ENCODE peak calls at places on chromosome 18, in five cellular contexts. One of them, this sample, is unnamed.

GRCh38 chr18:70124139-70124538 is 81.3 kb downstream of the RTTN start:
- DNase-seq in trophoblast cell: no peak
- DNase-seq in H9: no peak
- DNase-seq in neuronal stem cell: no peak
- DNase-seq in H1: no peak
- DNase-seq in this sample: no peak

GRCh38 chr18:23053756-23054457 is 81.4 kb upstream of the CABLES1 start:
- DNase-seq in trophoblast cell: peak; percentile 73
- DNase-seq in H9: peak; percentile 87
- DNase-seq in neuronal stem cell: peak; percentile 40
- DNase-seq in H1: peak; percentile 39
- DNase-seq in this sample: peak; percentile 75

GRCh38 chr18:23864620-23865019 is 149.9 kb upstream of the TTC39C start:
- DNase-seq in trophoblast cell: peak; percentile 33
- DNase-seq in neuronal stem cell: no peak
- DNase-seq in H1: no peak
- DNase-seq in H9: no peak
- DNase-seq in this sample: no peak

GRCh38 chr18:46460754-46461153 is 196.3 kb downstream of the LOXHD1 start:
- DNase-seq in H9: no peak
- DNase-seq in neuronal stem cell: no peak
- DNase-seq in trophoblast cell: no peak
- DNase-seq in H1: no peak
- DNase-seq in this sample: no peak

GRCh38 chr18:44887227-44887631 is 206.5 kb downstream of the SETBP1 start:
- DNase-seq in trophoblast cell: peak; percentile 40
- DNase-seq in neuronal stem cell: no peak
- DNase-seq in H1: no peak
- DNase-seq in H9: no peak
- DNase-seq in this sample: peak; percentile 62

GRCh38 chr18:9101730-9102390 is 639 bp upstream of the NDUFV2 start:
- DNase-seq in neuronal stem cell: no peak
- DNase-seq in H1: no peak
- DNase-seq in trophoblast cell: peak; percentile 87
- DNase-seq in H9: no peak
- DNase-seq in this sample: peak; percentile 85

GRCh38 chr18:75230210-75231052 is 19.8 kb downstream of the TSHZ1 start:
- DNase-seq in trophoblast cell: no peak
- DNase-seq in H1: no peak
- DNase-seq in neuronal stem cell: no peak
- DNase-seq in H9: no peak
- DNase-seq in this sample: no peak

GRCh38 chr18:23133860-23134779 is 1.2 kb upstream of the CABLES1 start:
- DNase-seq in neuronal stem cell: no peak
- DNase-seq in H9: peak; percentile 95
- DNase-seq in trophoblast cell: peak; percentile 92
- DNase-seq in H1: peak; percentile 63
- DNase-seq in this sample: no peak

GRCh38 chr18:45518770-45519169 is 96.5 kb upstream of the SLC14A2 start:
- DNase-seq in trophoblast cell: no peak
- DNase-seq in neuronal stem cell: no peak
- DNase-seq in H1: no peak
- DNase-seq in H9: no peak
- DNase-seq in this sample: no peak

GRCh38 chr18:35695803-35696202 is 114.3 kb downstream of the GALNT1 start:
- DNase-seq in neuronal stem cell: no peak
- DNase-seq in H9: no peak
- DNase-seq in H1: no peak
- DNase-seq in trophoblast cell: no peak
- DNase-seq in this sample: no peak

GRCh38 chr18:62957885-62958472 is 242.6 kb downstream of the PHLPP1 start:
- DNase-seq in trophoblast cell: peak; percentile 71
- DNase-seq in neuronal stem cell: peak; percentile 29
- DNase-seq in H1: peak; percentile 15
- DNase-seq in H9: peak; percentile 71
- DNase-seq in this sample: peak; percentile 56

GRCh38 chr18:50527636-50528307 is 32.1 kb upstream of the MAPK4 start:
- DNase-seq in neuronal stem cell: no peak
- DNase-seq in H9: no peak
- DNase-seq in trophoblast cell: no peak
- DNase-seq in H1: no peak
- DNase-seq in this sample: no peak

GRCh38 chr18:47345996-47346395 is 94.5 kb upstream of the SKOR2 start:
- DNase-seq in trophoblast cell: no peak
- DNase-seq in H9: no peak
- DNase-seq in neuronal stem cell: no peak
- DNase-seq in H1: no peak
- DNase-seq in this sample: no peak

GRCh38 chr18:22332590-22332989 is 85.1 kb downstream of the CTAGE1 start:
- DNase-seq in H9: peak; percentile 82
- DNase-seq in neuronal stem cell: no peak
- DNase-seq in H1: peak; percentile 21
- DNase-seq in trophoblast cell: no peak
- DNase-seq in this sample: no peak

GRCh38 chr18:944440-944839 is 39.8 kb downstream of the ADCYAP1 start:
- DNase-seq in H1: no peak
- DNase-seq in H9: no peak
- DNase-seq in neuronal stem cell: no peak
- DNase-seq in trophoblast cell: no peak
- DNase-seq in this sample: peak; percentile 66

GRCh38 chr18:11553098-11553940 is 56.1 kb upstream of the SLC35G4 start:
- DNase-seq in H1: peak; percentile 15
- DNase-seq in H9: peak; percentile 73
- DNase-seq in neuronal stem cell: peak; percentile 58
- DNase-seq in trophoblast cell: peak; percentile 66
- DNase-seq in this sample: peak; percentile 66

GRCh38 chr18:21264651-21265050 is 22.6 kb downstream of the GREB1L start:
- DNase-seq in neuronal stem cell: peak; percentile 79
- DNase-seq in H9: no peak
- DNase-seq in H1: no peak
- DNase-seq in trophoblast cell: no peak
- DNase-seq in this sample: no peak

GRCh38 chr18:21803495-21803894 is 62.9 kb downstream of the MIB1 start:
- DNase-seq in H9: no peak
- DNase-seq in trophoblast cell: peak; percentile 8
- DNase-seq in neuronal stem cell: no peak
- DNase-seq in H1: no peak
- DNase-seq in this sample: peak; percentile 8

GRCh38 chr18:61732854-61733253 is 160.0 kb downstream of the RNF152 start:
- DNase-seq in trophoblast cell: no peak
- DNase-seq in H9: no peak
- DNase-seq in neuronal stem cell: no peak
- DNase-seq in H1: no peak
- DNase-seq in this sample: no peak
- H3K18ac ChIP-seq in trophoblast cell: no peak overlapping the region
- H3K18ac ChIP-seq in H9: no peak overlapping the region
- H3K18ac ChIP-seq in neuronal stem cell: peak overlapping the region; percentile 38
- H3K18ac ChIP-seq in H1: no peak overlapping the region
- H3K18ac ChIP-seq in this sample: no peak overlapping the region

DNA sequence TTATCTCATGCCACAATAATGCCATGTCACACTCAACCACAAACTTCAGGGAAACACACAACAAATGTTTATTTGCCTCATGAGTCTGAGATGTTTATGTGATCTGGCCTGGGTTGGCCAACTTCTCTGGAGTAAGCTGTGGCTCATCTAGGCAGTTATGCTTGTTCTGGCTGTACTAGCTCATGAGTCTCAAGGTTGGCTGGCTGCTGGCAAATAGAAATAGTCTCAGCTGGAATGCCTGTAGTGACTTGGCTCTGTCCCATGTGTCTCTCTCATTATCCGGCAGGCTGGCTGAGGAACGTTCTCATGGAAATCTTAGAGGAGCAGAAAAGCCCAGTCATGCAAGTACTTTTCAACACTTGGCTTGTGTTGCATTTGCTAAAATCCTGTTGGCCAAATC is 234.9 kb upstream of the CDH2 start:
- DNase-seq in trophoblast cell: no peak
- DNase-seq in neuronal stem cell: no peak
- DNase-seq in H1: no peak
- DNase-seq in H9: no peak
- DNase-seq in this sample: peak; percentile 90
- H2BK12ac ChIP-seq in trophoblast cell: no peak overlapping the region
- H2BK12ac ChIP-seq in neuronal stem cell: no peak overlapping the region
- H2BK12ac ChIP-seq in H1: no peak overlapping the region
- H2BK12ac ChIP-seq in H9: no peak overlapping the region
- H2BK12ac ChIP-seq in this sample: no peak overlapping the region

GRCh38 chr18:43651067-43651466 is 373.8 kb upstream of the SYT4 start:
- DNase-seq in neuronal stem cell: no peak
- DNase-seq in H9: no peak
- DNase-seq in H1: no peak
- DNase-seq in trophoblast cell: peak; percentile 63
- DNase-seq in this sample: peak; percentile 14

GRCh38 chr18:43661570-43661969 is 384.3 kb upstream of the SYT4 start:
- DNase-seq in H1: peak; percentile 19
- DNase-seq in H9: peak; percentile 53
- DNase-seq in trophoblast cell: peak; percentile 46
- DNase-seq in neuronal stem cell: peak; percentile 3
- DNase-seq in this sample: peak; percentile 74

DNA sequence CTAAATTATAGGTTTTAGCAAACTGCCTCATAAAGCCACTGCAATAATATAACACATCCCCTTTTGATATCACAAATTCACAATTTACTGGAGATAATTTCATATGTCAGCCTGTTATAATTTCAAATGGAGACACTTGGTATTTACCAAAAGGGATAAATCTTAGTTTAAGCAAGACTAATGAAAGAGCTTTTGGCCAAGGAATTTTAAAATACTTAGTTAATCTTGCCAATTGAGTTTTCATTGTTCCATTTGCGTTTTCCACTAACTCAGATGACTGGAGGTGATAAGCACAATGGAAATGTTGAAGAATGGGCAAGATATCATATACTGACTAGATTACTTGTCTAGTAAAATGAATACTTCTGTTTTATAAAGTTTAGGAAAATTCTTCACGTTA is 379.3 kb upstream of the SYT4 start:
- DNase-seq in neuronal stem cell: no peak
- DNase-seq in H9: no peak
- DNase-seq in H1: no peak
- DNase-seq in trophoblast cell: no peak
- DNase-seq in this sample: no peak
- H3K14ac ChIP-seq in neuronal stem cell: no peak overlapping the region
- H3K14ac ChIP-seq in H9: no peak overlapping the region
- H3K14ac ChIP-seq in H1: no peak overlapping the region
- H3K14ac ChIP-seq in trophoblast cell: no peak overlapping the region
- H3K14ac ChIP-seq in this sample: no peak overlapping the region

DNA sequence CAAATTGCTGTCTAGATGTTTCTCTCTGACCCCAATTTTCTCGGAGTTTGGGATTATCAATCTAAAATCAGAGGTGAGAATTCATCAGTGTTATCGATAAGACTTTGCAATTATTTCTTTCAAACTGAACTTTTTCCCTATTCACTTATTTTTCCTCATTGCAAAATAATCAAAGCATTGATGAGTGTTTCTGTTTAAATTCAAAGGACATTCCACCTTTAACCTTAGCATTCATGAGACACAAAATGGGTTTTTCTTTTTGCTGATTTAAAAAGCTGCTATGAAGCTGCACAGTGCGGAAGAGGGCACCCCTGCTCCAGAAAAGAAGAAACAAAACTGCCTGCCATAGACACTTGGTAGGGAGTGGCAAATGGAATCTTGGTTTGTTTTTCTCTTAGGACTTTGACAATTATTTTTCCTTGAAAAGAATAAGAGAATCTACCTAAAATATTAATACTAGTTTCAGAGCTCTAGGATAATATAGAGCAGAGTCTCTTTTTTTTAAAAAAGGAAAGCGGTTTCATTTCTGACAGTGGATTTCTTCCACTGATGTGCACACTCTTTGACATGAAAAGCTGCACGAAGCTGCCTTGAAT is 203.4 kb downstream of the TGIF1 start:
- DNase-seq in neuronal stem cell: no peak
- DNase-seq in H1: no peak
- DNase-seq in H9: no peak
- DNase-seq in trophoblast cell: no peak
- DNase-seq in this sample: no peak
- H3K18ac ChIP-seq in neuronal stem cell: no peak overlapping the region
- H3K18ac ChIP-seq in H1: no peak overlapping the region
- H3K18ac ChIP-seq in H9: no peak overlapping the region
- H3K18ac ChIP-seq in trophoblast cell: no peak overlapping the region
- H3K18ac ChIP-seq in this sample: peak overlapping the region; percentile 61

GRCh38 chr18:57059366-57059765 is 87.5 kb upstream of the BOD1L2 start:
- DNase-seq in H1: no peak
- DNase-seq in H9: peak; percentile 29
- DNase-seq in trophoblast cell: no peak
- DNase-seq in neuronal stem cell: no peak
- DNase-seq in this sample: no peak
- H2BK12ac ChIP-seq in H1: no peak overlapping the region
- H2BK12ac ChIP-seq in H9: no peak overlapping the region
- H2BK12ac ChIP-seq in trophoblast cell: no peak overlapping the region
- H2BK12ac ChIP-seq in neuronal stem cell: peak overlapping the region; percentile 48
- H2BK12ac ChIP-seq in this sample: no peak overlapping the region

GRCh38 chr18:49486959-49487710 is at the start of gene C18orf32:
- DNase-seq in neuronal stem cell: peak; percentile 82
- DNase-seq in trophoblast cell: peak; percentile 94
- DNase-seq in H9: peak; percentile 97
- DNase-seq in H1: peak; percentile 90
- DNase-seq in this sample: peak; percentile 94

GRCh38 chr18:49487711-49488310 is 777 bp upstream of the C18orf32 start:
- DNase-seq in neuronal stem cell: no peak
- DNase-seq in H9: peak; percentile 35
- DNase-seq in trophoblast cell: no peak
- DNase-seq in H1: no peak
- DNase-seq in this sample: peak; percentile 10

GRCh38 chr18:49483198-49483597 is 3.8 kb downstream of the C18orf32 start:
- DNase-seq in H1: no peak
- DNase-seq in neuronal stem cell: no peak
- DNase-seq in H9: no peak
- DNase-seq in trophoblast cell: no peak
- DNase-seq in this sample: no peak

GRCh38 chr18:49490246-49490762 is 3.3 kb upstream of the C18orf32 start:
- DNase-seq in H9: no peak
- DNase-seq in neuronal stem cell: no peak
- DNase-seq in H1: no peak
- DNase-seq in trophoblast cell: no peak
- DNase-seq in this sample: peak; percentile 7

DNA sequence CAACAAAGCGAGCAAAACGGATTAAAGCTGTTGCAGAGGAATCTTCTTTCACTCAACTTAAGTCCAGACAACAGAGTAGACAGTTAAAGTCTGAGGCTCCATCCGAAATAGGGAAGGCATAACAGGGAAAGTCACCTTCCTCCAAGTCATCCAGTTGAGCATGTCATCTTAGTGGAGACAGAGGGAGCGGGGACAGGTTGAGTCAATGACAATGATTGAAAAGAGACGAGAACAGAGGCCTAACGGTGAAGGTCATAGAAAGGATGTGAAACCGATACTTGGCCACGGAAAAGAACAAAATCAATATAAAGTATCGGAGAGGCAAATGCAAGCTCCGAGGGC is 446 bp downstream of the C18orf32 start:
- DNase-seq in H1: no peak
- DNase-seq in trophoblast cell: no peak
- DNase-seq in neuronal stem cell: no peak
- DNase-seq in H9: no peak
- DNase-seq in this sample: no peak
- H3K14ac ChIP-seq in H1: no peak overlapping the region
- H3K14ac ChIP-seq in trophoblast cell: peak overlapping the region; percentile 71
- H3K14ac ChIP-seq in neuronal stem cell: no peak overlapping the region
- H3K14ac ChIP-seq in H9: no peak overlapping the region
- H3K14ac ChIP-seq in this sample: no peak overlapping the region

This sample was measured in mesenchymal stem cell.